ENCODE peak calls at places on chromosomes 16 and 17, in four cellular contexts. J is SK-N-SH, C is HCT116, O is K562. Y is an unnamed sample.

GRCh38 chr16:56701534-56701933 is 19.3 kb downstream of the MT1X start:
- DNase-seq in J (no peak), C (no peak), O (no peak), Y (no peak)

GRCh38 chr17:39573447-39574298 is 34.0 kb downstream of the NEUROD2 start:
- DNase-seq in J (peak), C (peak), O (peak), Y (peak)

GRCh38 chr16:866252-866651 is 65.7 kb upstream of the GNG13 start:
- DNase-seq in J (no peak), C (no peak), O (no peak), Y (no peak)

GRCh38 chr17:82200743-82201497 is 11.7 kb downstream of the CCDC57 start:
- DNase-seq in J (peak), C (no peak), O (peak), Y (no peak)

GRCh38 chr17:78774956-78775571 is 7.0 kb downstream of the CYTH1 start:
- DNase-seq in J (no peak), C (no peak), O (no peak), Y (no peak)

GRCh38 chr16:2738615-2739014 is 13.8 kb upstream of the SRRM2 start:
- DNase-seq in J (no peak), C (no peak), O (peak), Y (no peak)

GRCh38 chr17:30921544-30922196 is at the start of gene ADAP2:
- DNase-seq in J (peak), C (peak), O (peak), Y (no peak)

GRCh38 chr16:83730812-83731211 is 77.0 kb upstream of the HSBP1 start:
- DNase-seq in J (no peak), C (no peak), O (no peak), Y (no peak)

GRCh38 chr17:4090898-4091297 is 51.9 kb downstream of the ZZEF1 start:
- DNase-seq in J (no peak), C (no peak), O (no peak), Y (no peak)

GRCh38 chr17:58324409-58325288 is 3.9 kb downstream of the TSPOAP1 start:
- DNase-seq in J (peak), C (no peak), O (no peak), Y (no peak)

GRCh38 chr16:11748404-11749254 is 6.0 kb upstream of the TXNDC11 start:
- DNase-seq in J (no peak), C (no peak), O (no peak), Y (peak)
- TF ChIP-seq ELF1 in J (no peak), C (no peak), O (no peak), Y (no peak)

GRCh38 chr17:70239391-70239826 is 70.1 kb downstream of the KCNJ2 start:
- DNase-seq in J (no peak), C (no peak), O (no peak), Y (no peak)
- TF ChIP-seq ELF1 in J (no peak), C (no peak), O (no peak), Y (no peak)

DNA sequence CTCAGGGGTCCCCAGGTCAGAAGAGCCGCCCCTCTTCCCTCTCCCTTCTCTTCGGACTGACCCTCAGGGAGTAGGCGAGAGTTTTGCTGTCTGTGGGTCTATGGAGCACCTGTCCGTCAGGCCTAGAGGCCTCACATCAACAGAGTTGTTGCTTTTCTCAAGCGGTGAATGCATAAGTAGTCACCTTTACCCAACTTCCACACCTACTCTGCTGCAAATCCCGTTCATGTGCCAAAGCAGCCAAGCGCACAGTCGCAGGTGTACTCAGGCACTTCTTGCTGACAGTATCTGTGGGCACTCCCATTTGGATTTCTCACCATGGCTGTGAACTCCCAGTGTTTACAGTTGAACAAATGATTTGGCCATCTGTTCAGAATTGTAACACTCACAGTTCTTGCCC is 4.0 kb upstream of the FA2H start:
- DNase-seq in J (no peak), C (no peak), O (no peak), Y (no peak)
- TF ChIP-seq ELF1 in J (no peak), C (no peak), O (no peak), Y (no peak)

GRCh38 chr17:50198026-50198669 is 3.3 kb downstream of the COL1A1 start:
- DNase-seq in J (peak), C (peak), O (peak), Y (peak)

GRCh38 chr17:50195196-50195865 is 6.1 kb downstream of the COL1A1 start:
- DNase-seq in J (no peak), C (no peak), O (no peak), Y (no peak)

GRCh38 chr17:50194441-50195195 is 6.8 kb downstream of the COL1A1 start:
- DNase-seq in J (no peak), C (no peak), O (no peak), Y (no peak)

GRCh38 chr17:50196826-50197225 is 4.6 kb downstream of the COL1A1 start:
- DNase-seq in J (no peak), C (no peak), O (no peak), Y (no peak)

GRCh38 chr17:50196036-50196435 is 5.4 kb downstream of the COL1A1 start:
- DNase-seq in J (no peak), C (no peak), O (no peak), Y (no peak)
- TF ChIP-seq ELF1 in J (no peak), C (no peak), O (no peak), Y (no peak)

DNA sequence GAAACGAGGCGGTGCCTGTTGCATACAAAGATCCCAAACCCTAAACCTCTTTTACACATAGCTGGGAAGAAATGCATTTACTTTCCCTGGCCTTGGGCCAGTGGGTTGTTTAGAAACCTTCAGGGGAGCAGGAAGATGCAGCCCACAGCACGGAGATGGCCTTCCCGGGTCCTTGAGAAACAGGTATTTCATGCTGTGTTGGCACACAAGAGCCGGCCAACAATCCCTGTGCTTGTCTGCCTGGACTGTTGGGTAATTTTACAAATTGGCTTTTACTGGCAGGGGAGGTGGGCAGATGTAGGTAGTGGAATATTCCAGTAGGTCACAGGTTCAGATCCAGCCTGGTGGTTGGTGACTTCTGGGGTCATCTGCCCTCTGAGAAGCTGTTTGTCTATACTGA is 148.0 kb downstream of the FOXL1 start:
- DNase-seq in J (no peak), C (no peak), O (no peak), Y (no peak)
- TF ChIP-seq ELF1 in J (no peak), C (no peak), O (no peak), Y (no peak)

DNA sequence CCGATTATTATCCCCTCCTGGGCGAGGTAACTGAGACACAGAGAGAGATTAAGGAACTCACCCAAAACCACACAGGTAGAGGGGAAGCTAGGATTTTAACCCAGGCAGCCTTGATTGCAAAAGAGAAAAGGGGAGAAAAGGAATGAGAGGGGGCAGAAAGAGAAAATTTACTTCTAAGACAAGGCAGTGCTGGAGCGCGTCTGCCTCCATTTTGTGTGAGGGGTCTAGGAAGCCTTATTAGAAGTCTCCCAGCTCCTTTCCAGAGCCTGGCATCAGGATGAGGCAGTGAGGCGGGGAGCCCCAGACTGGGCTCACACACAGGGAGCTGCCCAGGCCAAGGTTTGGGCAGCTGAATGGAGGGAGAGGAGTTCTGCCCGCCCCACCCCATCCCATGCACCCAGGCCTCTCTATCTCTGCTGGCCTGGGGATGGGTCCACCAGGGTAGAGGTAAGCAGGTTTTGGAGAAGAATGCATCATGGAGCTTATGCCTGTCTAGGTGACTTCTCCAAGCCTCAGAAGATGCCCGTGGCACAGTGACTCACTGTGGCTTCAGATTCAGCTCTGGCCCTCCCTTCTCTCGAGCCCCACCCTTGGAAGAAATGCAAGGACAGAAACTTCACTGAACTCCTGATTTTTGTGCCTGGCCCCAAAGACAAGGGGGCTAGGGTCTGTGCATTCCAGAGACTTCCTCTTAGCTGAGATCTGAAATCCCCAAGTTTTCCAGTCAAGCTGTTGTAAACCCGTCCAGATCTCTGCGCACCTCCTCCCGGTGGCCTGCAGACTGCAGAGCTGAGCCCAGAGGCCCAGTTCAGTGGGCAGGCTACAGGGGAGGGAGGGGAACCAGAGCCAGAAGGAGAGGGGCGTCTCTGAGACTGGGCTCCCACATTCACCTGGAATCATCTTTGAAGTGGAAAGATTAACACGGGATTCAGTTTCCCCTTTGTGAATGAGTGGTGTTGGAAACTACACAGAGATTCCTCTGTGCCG is 95.1 kb upstream of the CDH5 start:
- DNase-seq in J (no peak), C (no peak), O (no peak), Y (no peak)
- TF ChIP-seq ELF1 in J (no peak), C (no peak), O (no peak), Y (no peak)

GRCh38 chr16:29926675-29927522 is 873 bp upstream of the KCTD13 start:
- DNase-seq in J (peak), C (no peak), O (no peak), Y (peak)
- TF ChIP-seq ELF1 in J (no peak), C (no peak), O (no peak), Y (no peak)